ENCODE peak calls at places on chromosomes 7 and 10, in nine cellular contexts. C, F, E, V, M, N, J, T and G are unnamed samples.

GRCh38 chr10:6493521-6494451 is 86.3 kb downstream of the PRKCQ start:
- DNase-seq in J (no peak), F (no peak), N (no peak), M (peak), C (no peak), T (no peak), E (no peak), V (no peak), G (no peak)

GRCh38 chr7:66150471-66150870 is 35.8 kb downstream of the CRCP start:
- DNase-seq in T (no peak), C (peak), J (no peak), N (peak), M (peak), F (peak), V (peak), E (no peak), G (peak)

GRCh38 chr7:91034459-91035368 is 229.5 kb upstream of the FZD1 start:
- DNase-seq in J (peak), F (peak), N (peak), M (peak), V (peak), T (peak), E (peak), C (peak), G (peak)

GRCh38 chr7:64997927-64998391 is 7.1 kb upstream of the ZNF117 start:
- DNase-seq in V (no peak), E (peak), F (peak), M (peak), J (no peak), T (peak), C (no peak), N (no peak), G (no peak)

GRCh38 chr7:28083159-28083997 is 97.2 kb downstream of the JAZF1 start:
- DNase-seq in C (peak), F (peak), J (no peak), M (peak), V (peak), E (peak), T (no peak), N (no peak), G (no peak)

GRCh38 chr10:79242620-79243152 is 104.6 kb upstream of the PPIF start:
- DNase-seq in T (peak), E (no peak), V (peak), J (peak), N (peak), C (no peak), F (peak), M (peak), G (peak)

GRCh38 chr7:29113384-29114102 is 32.8 kb downstream of the CPVL start:
- DNase-seq in T (no peak), C (no peak), F (no peak), M (no peak), V (no peak), E (no peak), N (no peak), J (no peak), G (no peak)

GRCh38 chr10:101244321-101245050 is 15.2 kb upstream of the LBX1 start:
- DNase-seq in V (no peak), E (no peak), T (no peak), M (peak), C (no peak), F (no peak), J (no peak), N (no peak), G (no peak)

GRCh38 chr10:89706011-89706410 is 4.6 kb downstream of the KIF20B start:
- DNase-seq in T (no peak), C (no peak), M (peak), N (no peak), V (no peak), E (no peak), F (no peak), J (no peak), G (no peak)

GRCh38 chr10:576130-576465 is 113.4 kb downstream of the DIP2C start:
- DNase-seq in F (no peak), V (no peak), C (no peak), J (no peak), M (peak), T (no peak), N (no peak), E (no peak), G (no peak)

GRCh38 chr10:119449760-119450461 is 92.6 kb downstream of the RGS10 start:
- DNase-seq in V (peak), N (peak), C (no peak), E (no peak), T (no peak), F (peak), J (no peak), M (peak), G (peak)

GRCh38 chr7:37675739-37676138 is 7.8 kb upstream of the GPR141 start:
- DNase-seq in N (no peak), E (no peak), T (no peak), V (no peak), M (no peak), C (no peak), F (no peak), J (no peak), G (no peak)

GRCh38 chr10:30803901-30804322 is 174.4 kb upstream of the LYZL2 start:
- DNase-seq in N (peak), C (peak), J (no peak), E (peak), T (no peak), F (peak), V (no peak), M (peak), G (no peak)

GRCh38 chr10:70376436-70377378 is 5.7 kb downstream of the LRRC20 start:
- DNase-seq in N (no peak), M (no peak), F (no peak), C (no peak), V (no peak), J (no peak), T (no peak), E (no peak), G (no peak)

GRCh38 chr10:95451150-95451549 is 110.0 kb downstream of the SORBS1 start:
- DNase-seq in E (no peak), T (no peak), J (no peak), M (no peak), N (peak), C (no peak), F (no peak), V (no peak), G (no peak)
- H3K4me3 ChIP-seq in E (no peak), T (no peak), J (no peak), M (no peak), N (no peak), C (no peak), F (no peak), V (no peak), G (no peak)

DNA sequence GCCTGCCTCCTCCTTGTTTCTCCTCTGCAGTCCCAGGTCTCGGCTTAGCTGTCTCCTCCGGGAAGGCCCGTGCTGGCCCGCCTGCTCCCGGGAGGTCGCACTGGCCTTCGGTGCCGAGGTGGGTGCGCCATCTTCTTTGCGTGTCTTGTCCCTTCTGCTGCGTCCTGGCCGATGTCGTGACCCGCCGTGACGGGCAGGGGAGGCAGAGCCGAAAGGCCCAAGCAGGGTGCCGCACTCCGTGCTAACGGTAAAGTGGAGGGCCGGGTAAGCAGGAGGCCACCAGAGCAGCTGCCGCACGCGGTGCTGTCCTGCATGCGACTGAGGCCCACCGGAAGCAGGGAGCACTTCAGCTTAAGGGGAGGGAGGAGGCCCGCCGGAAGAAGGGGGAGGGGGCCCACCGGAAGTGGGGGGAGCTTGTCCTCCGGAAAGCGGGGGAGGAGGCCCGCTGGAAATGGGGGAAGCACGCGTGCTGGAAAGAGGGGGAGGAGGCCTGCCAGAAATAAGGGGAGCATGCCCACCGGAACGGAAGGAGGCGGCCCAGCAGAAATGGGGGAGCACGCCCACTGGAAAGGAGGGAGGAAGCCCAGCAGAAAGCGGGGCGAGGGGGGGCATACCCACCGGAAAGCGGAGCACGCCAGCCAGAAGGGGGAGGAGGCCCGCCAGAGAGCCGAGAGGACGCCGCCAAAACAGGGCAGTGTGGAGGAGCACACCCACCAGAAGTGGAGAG is 71.4 kb downstream of the PROSER2 start:
- DNase-seq in C (no peak), F (no peak), V (no peak), N (no peak), E (no peak), T (no peak), M (no peak), J (no peak), G (no peak)
- TF ChIP-seq POLR2A in C (no peak), F (no peak), V (no peak), N (no peak), E (no peak), T (no peak), M (no peak), J (no peak), G (no peak)

GRCh38 chr7:23105086-23105643 is 420 bp upstream of the KLHL7 start:
- DNase-seq in T (no peak), F (no peak), C (peak), N (no peak), V (no peak), E (no peak), M (no peak), J (no peak), G (no peak)
- TF ChIP-seq CTCF in T (no peak), F (no peak), C (no peak), N (no peak), V (no peak), E (no peak), M (no peak), J (no peak), G (no peak)

GRCh38 chr10:29411666-29412335 is 122.9 kb downstream of the LYZL1 start:
- DNase-seq in C (no peak), E (no peak), V (no peak), M (no peak), N (no peak), J (no peak), T (no peak), F (no peak), G (no peak)
- H3K4me3 ChIP-seq in C (no peak), E (no peak), V (no peak), M (no peak), N (no peak), J (no peak), T (no peak), F (peak), G (no peak)

DNA sequence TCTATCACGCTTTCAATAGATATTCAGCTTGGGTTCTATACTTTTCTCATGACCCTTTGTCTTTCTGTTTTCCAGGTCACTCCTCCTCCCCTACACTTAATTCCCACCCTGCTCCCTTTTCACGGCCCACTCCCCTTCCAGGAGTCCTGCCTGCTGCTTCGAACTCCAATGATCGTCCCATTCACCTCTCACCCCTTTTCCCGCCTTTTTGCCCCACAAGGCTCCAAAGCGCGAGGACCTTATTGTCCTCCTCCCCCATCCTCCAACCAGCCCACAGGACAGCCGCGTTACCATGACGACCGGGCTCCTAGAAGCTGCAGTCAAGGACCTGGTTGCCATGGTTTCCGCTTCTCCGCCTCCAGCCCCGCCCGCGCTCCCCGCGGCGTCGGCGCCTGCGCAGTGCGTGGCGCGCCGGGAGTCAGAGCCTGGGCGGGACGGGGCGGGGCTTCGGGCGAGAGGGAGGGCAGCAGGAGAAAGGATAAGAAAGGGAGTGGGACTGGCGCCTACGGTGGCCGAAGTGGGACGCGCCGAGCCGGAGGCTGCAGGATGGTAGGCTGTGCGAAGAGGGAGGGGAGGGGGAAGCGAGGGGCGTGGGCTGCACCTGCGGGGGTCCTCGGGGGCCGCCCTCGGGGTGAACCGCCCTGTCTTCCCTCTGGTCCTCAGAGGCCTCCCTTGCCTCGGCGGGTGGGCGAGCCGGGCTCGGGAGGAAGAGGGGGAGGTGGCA is at the start of gene AP1S1:
- DNase-seq in T (peak), C (peak), J (peak), N (peak), M (peak), E (peak), V (peak), F (peak), G (peak)
- TF ChIP-seq POLR2A in T (no peak), C (no peak), J (no peak), N (no peak), M (no peak), E (peak), V (no peak), F (peak), G (peak)

DNA sequence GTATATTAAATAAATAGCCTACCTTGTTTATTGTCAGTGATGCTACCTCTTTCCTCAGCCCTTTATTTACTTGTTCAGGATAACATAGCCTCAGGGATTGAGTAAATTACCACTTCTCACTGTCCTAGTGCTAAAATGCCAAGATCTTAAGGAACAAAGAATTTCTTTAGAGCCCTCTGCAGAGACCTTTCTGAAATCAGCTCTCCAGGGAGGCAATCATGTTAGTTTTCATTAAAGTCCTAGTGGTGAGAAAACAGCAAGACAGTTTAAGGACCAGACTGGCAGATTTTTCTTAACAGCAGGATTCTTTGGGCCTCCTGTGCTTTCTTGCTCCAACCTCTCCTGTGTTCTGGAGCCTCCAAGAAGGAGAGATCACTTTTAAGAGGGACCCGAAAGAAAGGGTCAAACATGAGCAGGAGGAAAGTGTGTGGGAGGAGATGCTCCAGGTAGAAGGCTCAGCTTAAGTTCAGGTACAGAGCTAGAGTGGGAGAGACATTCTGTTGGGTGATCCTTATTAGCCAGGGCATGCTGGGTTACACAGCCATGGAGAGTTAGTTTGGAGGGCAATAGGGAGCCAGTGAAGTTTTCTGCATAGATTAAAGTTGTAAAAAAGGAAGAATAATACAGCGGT is 1.2 kb upstream of the PLCE1 start:
- DNase-seq in V (no peak), C (no peak), N (no peak), T (no peak), J (no peak), M (peak), F (no peak), E (no peak), G (no peak)
- TF ChIP-seq CTCF in V (no peak), C (peak), N (no peak), T (no peak), J (no peak), M (peak), F (no peak), E (no peak), G (no peak)

DNA sequence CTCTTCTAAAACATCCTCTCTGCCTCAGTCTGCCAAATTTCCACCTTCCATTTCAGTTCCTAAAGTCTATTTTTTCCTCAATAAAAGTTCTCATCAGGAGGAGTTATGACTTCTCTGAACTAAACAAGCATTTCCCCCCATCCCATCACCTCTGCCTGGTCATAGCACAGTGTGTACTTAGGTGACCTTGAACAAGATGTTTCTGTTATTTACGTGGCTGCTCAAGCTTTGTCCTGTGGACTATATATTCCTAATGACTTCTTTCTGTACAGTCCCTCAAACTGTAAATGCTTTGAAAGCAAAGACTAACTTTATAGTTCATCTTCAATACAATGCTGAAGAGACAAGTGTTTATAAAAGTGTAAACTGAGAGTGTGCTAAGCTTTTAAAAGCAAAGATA is 166.9 kb downstream of the CPEB3 start:
- DNase-seq in M (no peak), J (no peak), C (no peak), F (no peak), T (no peak), V (peak), N (no peak), E (no peak), G (no peak)
- H3K4me3 ChIP-seq in M (no peak), J (no peak), C (no peak), F (no peak), T (no peak), V (no peak), N (no peak), E (no peak), G (no peak)

GRCh38 chr7:100673942-100674431 is 447 bp downstream of the GNB2 start:
- DNase-seq in V (peak), T (no peak), M (no peak), F (peak), J (peak), N (peak), C (peak), E (no peak), G (peak)
- TF ChIP-seq POLR2A in V (no peak), T (no peak), M (no peak), F (no peak), J (no peak), N (no peak), C (no peak), E (no peak), G (no peak)

GRCh38 chr10:133336131-133337078 is at the start of gene CALY:
- DNase-seq in C (no peak), M (no peak), J (peak), N (no peak), F (peak), T (peak), E (no peak), V (peak), G (peak)

GRCh38 chr10:133332936-133333699 is 3.6 kb downstream of the CALY start:
- DNase-seq in C (no peak), J (no peak), T (no peak), F (no peak), E (no peak), N (no peak), M (no peak), V (no peak), G (no peak)

GRCh38 chr10:133334495-133335237 is 2.0 kb downstream of the CALY start:
- DNase-seq in T (no peak), J (peak), V (no peak), F (peak), N (no peak), E (no peak), C (no peak), M (no peak), G (no peak)

GRCh38 chr10:133337079-133337725 is 506 bp upstream of the CALY start:
- DNase-seq in T (no peak), E (no peak), F (no peak), V (no peak), M (no peak), J (no peak), C (no peak), N (no peak), G (no peak)

GRCh38 chr10:133335238-133336122 is 1.2 kb downstream of the CALY start:
- DNase-seq in M (peak), T (peak), J (peak), C (peak), V (peak), E (no peak), N (no peak), F (peak), G (peak)
- TF ChIP-seq CTCF in M (no peak), T (no peak), J (no peak), C (no peak), V (no peak), E (no peak), N (no peak), F (no peak), G (no peak)